ENCODE peak calls at places on chromosomes 7 and 10, in eight cellular contexts. A is HFF-Myc; B is NCI-H1417; M is transverse colon; D is T-helper 1 cell; Y is Ammon's horn; C is naive thymus-derived CD8-positive, alpha-beta T cell; Z is EH. T is an unnamed sample.

GRCh38 chr7:128361463-128362441 is at the start of gene PRRT4:
- DNase-seq in A (no peak), B (no peak), M (peak), D (no peak), Y (peak), C (peak), Z (peak), T (peak)

GRCh38 chr7:92836489-92837213 is at the start of gene CDK6:
- DNase-seq in A (peak), B (no peak), M (peak), D (peak), Y (no peak), C (peak), Z (peak), T (peak)

GRCh38 chr7:27180431-27181175 is 4.4 kb downstream of the HOXA11 start:
- DNase-seq in A (no peak), B (no peak), M (peak), D (no peak), Y (no peak), C (no peak), Z (peak), T (no peak)

GRCh38 chr7:25954395-25954794 is 197.6 kb upstream of the NFE2L3 start:
- DNase-seq in A (no peak), B (no peak), M (no peak), D (no peak), Y (no peak), C (no peak), Z (no peak), T (no peak)

GRCh38 chr10:74900297-74900696 is 73.9 kb downstream of the KAT6B start:
- DNase-seq in A (no peak), B (no peak), M (peak), D (no peak), Y (no peak), C (peak), Z (no peak), T (no peak)

GRCh38 chr10:33136271-33136670 is 178.2 kb upstream of the ITGB1 start:
- DNase-seq in A (no peak), B (no peak), M (no peak), D (no peak), Y (no peak), C (no peak), Z (peak), T (no peak)

GRCh38 chr10:72425133-72425532 is 70.4 kb upstream of the DNAJB12 start:
- DNase-seq in A (no peak), B (no peak), M (no peak), D (no peak), Y (peak), C (no peak), Z (no peak), T (peak)

GRCh38 chr10:61163403-61163802 is 219.4 kb upstream of the RHOBTB1 start:
- DNase-seq in A (no peak), B (no peak), M (no peak), D (no peak), Y (no peak), C (no peak), Z (no peak), T (no peak)

GRCh38 chr7:157550300-157551275 is 213.8 kb downstream of the DNAJB6 start:
- DNase-seq in A (no peak), B (no peak), M (no peak), D (no peak), Y (no peak), C (no peak), Z (no peak), T (no peak)

GRCh38 chr7:144391823-144392255 is 11.7 kb downstream of the NOBOX start:
- DNase-seq in A (peak), B (peak), M (no peak), D (no peak), Y (peak), C (peak), Z (peak), T (peak)

GRCh38 chr7:128268233-128268632 is 27.2 kb downstream of the LEP start:
- DNase-seq in A (no peak), B (no peak), M (no peak), D (no peak), Y (no peak), C (no peak), Z (no peak), T (no peak)